ENCODE peak calls at places on chromosomes 13 and 19, in eight cellular contexts. H, O, V, W, N, F, K and A are unnamed samples.

GRCh38 chr13:44471686-44472085 is 98.1 kb downstream of the SERP2 start:
- DNase-seq in H (no peak), O (no peak), V (peak), W (peak), N (no peak), F (no peak), K (no peak), A (no peak)

GRCh38 chr19:14375055-14375581 is 6.1 kb upstream of the ADGRE5 start:
- DNase-seq in H (peak), O (no peak), V (no peak), W (no peak), N (peak), F (no peak), K (no peak), A (no peak)

GRCh38 chr19:12331211-12331941 is 2.1 kb downstream of the ZNF563 start:
- DNase-seq in H (no peak), O (no peak), V (no peak), W (no peak), N (peak), F (no peak), K (no peak), A (no peak)

GRCh38 chr19:56071151-56071550 is 49.9 kb downstream of the ZNF787 start:
- DNase-seq in H (no peak), O (peak), V (no peak), W (no peak), N (no peak), F (no peak), K (no peak), A (peak)

GRCh38 chr19:40104754-40105153 is 14.0 kb upstream of the ZNF780A start:
- DNase-seq in H (no peak), O (no peak), V (no peak), W (no peak), N (no peak), F (no peak), K (no peak), A (no peak)

GRCh38 chr13:75489502-75490263 is 7.7 kb upstream of the TBC1D4 start:
- DNase-seq in H (no peak), O (no peak), V (no peak), W (no peak), N (no peak), F (no peak), K (peak), A (no peak)

GRCh38 chr19:518292-519231 is 11.3 kb downstream of the TPGS1 start:
- DNase-seq in H (peak), O (peak), V (no peak), W (no peak), N (no peak), F (no peak), K (no peak), A (peak)

GRCh38 chr13:112889351-112890290 is 79.4 kb upstream of the MCF2L start:
- DNase-seq in H (no peak), O (peak), V (no peak), W (no peak), N (no peak), F (no peak), K (no peak), A (peak)

GRCh38 chr19:39145180-39145953 is 19.8 kb downstream of the PAK4 start:
- DNase-seq in H (no peak), O (no peak), V (no peak), W (no peak), N (no peak), F (no peak), K (no peak), A (no peak)

GRCh38 chr19:49915271-49915670 is 13.7 kb upstream of the ATF5 start:
- DNase-seq in H (no peak), O (no peak), V (no peak), W (no peak), N (no peak), F (no peak), K (no peak), A (no peak)

GRCh38 chr19:10587022-10587838 is at the start of gene AP1M2:
- DNase-seq in H (no peak), O (peak), V (no peak), W (no peak), N (no peak), F (no peak), K (no peak), A (no peak)

GRCh38 chr13:106145070-106145469 is 390.4 kb downstream of the EFNB2 start:
- DNase-seq in H (no peak), O (no peak), V (no peak), W (no peak), N (no peak), F (no peak), K (no peak), A (no peak)

GRCh38 chr19:48490980-48491792 is 20.4 kb downstream of the LMTK3 start:
- DNase-seq in H (peak), O (peak), V (no peak), W (no peak), N (peak), F (no peak), K (no peak), A (no peak)

GRCh38 chr19:1239796-1240737 is 1.5 kb upstream of the ATP5F1D start:
- DNase-seq in H (peak), O (peak), V (peak), W (peak), N (peak), F (peak), K (peak), A (no peak)

GRCh38 chr19:21202865-21203494 is 61.1 kb downstream of the ZNF431 start:
- DNase-seq in H (no peak), O (peak), V (no peak), W (peak), N (no peak), F (no peak), K (peak), A (no peak)

GRCh38 chr19:1904385-1905070 is 671 bp upstream of the ADAT3 start:
- DNase-seq in H (no peak), O (peak), V (no peak), W (no peak), N (peak), F (peak), K (no peak), A (no peak)

GRCh38 chr13:32314968-32315254 is 252 bp downstream of the ZAR1L start:
- DNase-seq in H (peak), O (no peak), V (peak), W (no peak), N (no peak), F (no peak), K (no peak), A (no peak)

GRCh38 chr19:12938536-12939291 is at the start of gene CALR:
- DNase-seq in H (peak), O (no peak), V (no peak), W (peak), N (no peak), F (no peak), K (no peak), A (no peak)

GRCh38 chr13:110444226-110444653 is 117.3 kb downstream of the RAB20 start:
- DNase-seq in H (no peak), O (no peak), V (peak), W (no peak), N (no peak), F (no peak), K (no peak), A (no peak)
- TF ChIP-seq CTCF in H (no peak), O (no peak), V (peak), W (no peak), N (no peak), F (no peak), K (peak), A (peak)

DNA sequence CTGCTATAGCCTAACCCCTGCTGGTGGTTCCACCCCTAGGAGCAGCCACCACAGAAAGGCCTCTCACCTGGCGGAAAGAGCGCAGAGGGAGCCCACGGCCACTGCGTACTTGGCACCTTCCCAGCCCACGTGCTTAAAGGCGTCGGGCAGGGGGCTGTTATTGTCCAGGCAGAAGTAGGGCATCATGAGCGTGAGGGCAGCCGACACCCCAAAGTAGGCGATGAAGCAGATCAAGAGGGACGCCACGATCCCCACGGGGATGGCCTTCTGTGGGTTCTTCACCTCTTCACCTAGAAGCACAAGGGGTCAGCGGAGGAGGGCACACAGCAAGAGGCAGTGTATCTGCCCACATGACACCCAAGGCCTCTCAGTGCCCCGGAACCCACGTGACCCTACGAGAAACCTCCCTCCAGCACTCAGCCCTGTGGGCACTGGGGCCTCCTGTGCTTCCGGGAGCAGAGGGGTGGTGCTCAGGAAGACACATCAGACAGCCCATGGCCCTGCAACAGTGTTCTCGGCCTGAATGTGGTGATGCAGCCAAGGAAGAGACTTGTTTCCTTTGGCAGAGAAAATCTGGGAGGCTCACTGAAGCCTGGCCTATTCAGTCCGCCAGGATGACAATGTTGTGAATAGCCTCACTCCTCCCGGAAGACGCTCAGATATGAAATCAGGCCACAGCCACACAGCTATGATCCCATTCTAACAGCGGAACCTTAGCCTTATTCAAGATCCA is 72.1 kb downstream of the SLC7A1 start:
- DNase-seq in H (no peak), O (no peak), V (peak), W (peak), N (no peak), F (no peak), K (no peak), A (no peak)
- TF ChIP-seq CTCF in H (no peak), O (no peak), V (no peak), W (no peak), N (no peak), F (no peak), K (no peak), A (no peak)

GRCh38 chr19:54477650-54478049 is 4.6 kb upstream of the CDC42EP5 start:
- DNase-seq in H (no peak), O (no peak), V (no peak), W (no peak), N (no peak), F (no peak), K (no peak), A (peak)
- TF ChIP-seq CTCF in H (no peak), O (peak), V (peak), W (no peak), N (no peak), F (no peak), K (no peak), A (peak)

DNA sequence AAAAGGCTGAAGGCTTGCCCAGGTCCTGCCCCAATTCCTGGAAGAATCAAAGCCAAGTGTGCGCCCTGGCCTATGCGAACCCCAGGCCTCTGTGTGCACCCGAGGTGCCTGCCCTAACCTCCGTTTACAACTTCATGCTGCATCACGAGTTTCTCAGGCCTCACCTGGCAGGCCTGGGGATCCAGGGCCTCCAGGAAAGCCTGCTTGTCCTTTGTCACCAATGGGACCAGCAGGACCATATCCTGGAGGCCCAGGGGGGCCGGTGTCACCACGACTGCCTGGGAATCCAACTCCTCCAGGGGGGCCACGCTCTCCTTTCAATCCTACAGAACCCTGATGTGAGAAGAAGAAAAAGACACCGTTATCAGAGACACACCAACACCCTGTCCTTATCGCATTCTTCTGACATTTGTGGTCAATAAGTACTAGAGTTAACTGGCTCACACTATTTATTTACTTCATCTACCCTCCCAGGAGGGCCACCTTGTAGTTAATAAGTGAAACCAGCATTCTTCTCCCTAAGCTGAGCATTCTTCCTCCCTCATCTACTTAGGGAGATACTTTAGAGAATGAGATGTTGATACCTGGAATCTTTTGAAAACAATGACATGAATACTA is 120.6 kb downstream of the COL4A1 start:
- DNase-seq in H (no peak), O (peak), V (no peak), W (no peak), N (no peak), F (no peak), K (no peak), A (no peak)
- TF ChIP-seq CTCF in H (no peak), O (no peak), V (no peak), W (no peak), N (no peak), F (no peak), K (no peak), A (no peak)

GRCh38 chr19:45960595-45961235 is 12.9 kb downstream of the NOVA2 start:
- DNase-seq in H (no peak), O (peak), V (no peak), W (no peak), N (no peak), F (no peak), K (no peak), A (no peak)
- TF ChIP-seq CTCF in H (no peak), O (peak), V (no peak), W (no peak), N (no peak), F (no peak), K (no peak), A (no peak)